ENCODE peak calls at places on chromosome 7, in four cellular contexts. S is astrocyte of the cerebellum, W is GM12878, O is thoracic aorta. Y is an unnamed sample.
A peak's percentile ranks its signal among the peaks of the same experiment; 100 is the strongest.

GRCh38 chr7:151795168-151795754 is 81.7 kb downstream of the PRKAG2 start:
- DNase-seq in S (no peak), W (no peak), O (no peak), Y (peak; percentile 79)

GRCh38 chr7:99314504-99314903 is 11.2 kb upstream of the ARPC1A start:
- DNase-seq in S (no peak), W (peak; percentile 15), O (no peak), Y (peak; percentile 73)

GRCh38 chr7:144907577-144907976 is 71.7 kb upstream of the TPK1 start:
- DNase-seq in S (no peak), W (peak; percentile 13), O (no peak), Y (peak; percentile 38)

GRCh38 chr7:157805716-157806115 is 468.9 kb downstream of the DNAJB6 start:
- DNase-seq in S (no peak), W (no peak), O (no peak), Y (no peak)

GRCh38 chr7:28144266-28144665 is 36.3 kb downstream of the JAZF1 start:
- DNase-seq in S (no peak), W (no peak), O (no peak), Y (no peak)

GRCh38 chr7:28754027-28754426 is 204.1 kb downstream of the TRIL start:
- DNase-seq in S (peak; percentile 51), W (no peak), O (no peak), Y (peak; percentile 18)

GRCh38 chr7:111292026-111292430 is 201.1 kb downstream of the LRRN3 start:
- DNase-seq in S (peak; percentile 11), W (no peak), O (no peak), Y (no peak)

GRCh38 chr7:70325509-70326101 is 727.3 kb downstream of the AUTS2 start:
- DNase-seq in S (peak; percentile 53), W (no peak), O (no peak), Y (no peak)

GRCh38 chr7:151894131-151895007 is 17.5 kb upstream of the PRKAG2 start:
- DNase-seq in S (no peak), W (no peak), O (no peak), Y (no peak)

GRCh38 chr7:122675011-122675410 is 23.9 kb downstream of the RNF133 start:
- DNase-seq in S (no peak), W (no peak), O (no peak), Y (no peak)

GRCh38 chr7:152048051-152048450 is 22.6 kb downstream of the GALNT11 start:
- DNase-seq in S (no peak), W (no peak), O (no peak), Y (no peak)

GRCh38 chr7:8365499-8366110 is 67.8 kb upstream of the NXPH1 start:
- DNase-seq in S (no peak), W (no peak), O (no peak), Y (peak; percentile 61)

GRCh38 chr7:77537136-77537594 is at the start of gene PTPN12:
- DNase-seq in S (peak; percentile 67), W (no peak), O (peak; percentile 26), Y (no peak)

GRCh38 chr7:174704-175103 is 17.7 kb upstream of the FAM20C start:
- DNase-seq in S (no peak), W (no peak), O (no peak), Y (no peak)

GRCh38 chr7:46192191-46192590 is 271.1 kb upstream of the IGFBP3 start:
- DNase-seq in S (no peak), W (no peak), O (no peak), Y (no peak)

GRCh38 chr7:2519119-2519930 is at the start of gene LFNG:
- DNase-seq in S (peak; percentile 63), W (peak; percentile 32), O (no peak), Y (peak; percentile 89)
- H3K4me3 ChIP-seq in S (peak within 1 kb of the TSS; percentile 42), W (peak within 1 kb of the TSS; percentile 58), O (peak within 1 kb of the TSS; percentile 68), Y (peak within 1 kb of the TSS; percentile 6)

GRCh38 chr7:108875139-108875538 is 305.5 kb downstream of the DNAJB9 start:
- DNase-seq in S (peak; percentile 5), W (no peak), O (no peak), Y (peak; percentile 59)
- TF ChIP-seq CTCF in S (peak; percentile 38), W (peak; percentile 60), O (no peak), Y (peak; percentile 44)

DNA sequence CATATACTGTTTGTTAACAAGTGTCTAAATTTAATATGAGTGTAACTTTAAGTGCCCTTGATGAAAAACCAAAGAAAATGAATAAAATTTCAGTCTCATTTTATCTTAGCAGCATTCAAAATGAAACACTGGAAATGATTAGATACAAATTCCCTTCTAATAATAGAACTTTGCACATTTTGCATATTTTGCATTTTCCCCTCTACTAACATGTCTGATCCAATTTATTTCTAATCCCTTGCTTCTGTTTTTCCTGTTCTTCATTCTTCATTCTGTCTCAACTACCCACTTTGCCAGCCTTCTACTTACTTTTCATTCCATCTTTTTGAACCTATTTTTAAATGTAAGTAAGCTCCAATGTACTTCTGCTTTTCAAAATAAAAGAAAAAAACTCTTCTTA is 42.7 kb upstream of the SEMA3D start:
- DNase-seq in S (no peak), W (no peak), O (no peak), Y (no peak)
- H3K4me3 ChIP-seq in S (no peak overlapping the region), W (no peak overlapping the region), O (no peak overlapping the region), Y (no peak overlapping the region)

GRCh38 chr7:124712017-124712416 is 53.6 kb downstream of the GPR37 start:
- DNase-seq in S (no peak), W (no peak), O (no peak), Y (no peak)
- TF ChIP-seq CTCF in S (no peak), W (no peak), O (no peak), Y (no peak)

GRCh38 chr7:127348247-127348631 is 44.3 kb downstream of the ZNF800 start:
- DNase-seq in S (no peak), W (no peak), O (no peak), Y (no peak)
- H3K4me3 ChIP-seq in S (peak overlapping the region; percentile 41), W (no peak overlapping the region), O (peak overlapping the region; percentile 60), Y (no peak overlapping the region)